ENCODE peak calls at places on chromosome 5, in eight cellular contexts. I is HEK293T; B is CD8-positive, alpha-beta memory T cell; Q is activated naive CD8-positive, alpha-beta T cell treated with anti-CD3 and anti-CD28 coated beads, Interleukin-2, amount 50 U/mL, for 16 hours; P is NCI-H460; K is head of caudate nucleus; Y is ureter; M is cardiac muscle cell. C is an unnamed sample.

GRCh38 chr5:136729901-136730355 is 364.6 kb upstream of the TRPC7 start:
- DNase-seq in I (peak; percentile 42), B (no peak), Q (no peak), P (no peak), K (no peak), Y (no peak), M (no peak), C (no peak)

GRCh38 chr5:177189416-177189815 is 55.8 kb downstream of the NSD1 start:
- DNase-seq in I (no peak), B (no peak), Q (no peak), P (no peak), K (no peak), Y (no peak), M (no peak), C (no peak)

GRCh38 chr5:131221888-131222287 is 42.0 kb upstream of the CDC42SE2 start:
- DNase-seq in I (no peak), B (no peak), Q (no peak), P (no peak), K (no peak), Y (no peak), M (no peak), C (no peak)

GRCh38 chr5:2657151-2657550 is 94.3 kb downstream of the IRX2 start:
- DNase-seq in I (no peak), B (no peak), Q (no peak), P (no peak), K (no peak), Y (no peak), M (no peak), C (no peak)

GRCh38 chr5:68303038-68303738 is 87.6 kb downstream of the PIK3R1 start:
- DNase-seq in I (no peak), B (no peak), Q (no peak), P (no peak), K (no peak), Y (no peak), M (peak; percentile 25), C (no peak)

GRCh38 chr5:178825444-178825843 is 34.3 kb upstream of the ZNF354B start:
- DNase-seq in I (no peak), B (no peak), Q (no peak), P (no peak), K (no peak), Y (no peak), M (no peak), C (no peak)

GRCh38 chr5:139193928-139194327 is 4.2 kb downstream of the SIL1 start:
- DNase-seq in I (peak; percentile 35), B (no peak), Q (no peak), P (no peak), K (no peak), Y (no peak), M (no peak), C (no peak)

GRCh38 chr5:76041863-76042262 is 41.3 kb upstream of the SV2C start:
- DNase-seq in I (peak; percentile 30), B (no peak), Q (no peak), P (no peak), K (no peak), Y (no peak), M (peak; percentile 76), C (no peak)

GRCh38 chr5:69517763-69518212 is 25.2 kb downstream of the OCLN start:
- DNase-seq in I (peak; percentile 21), B (no peak), Q (no peak), P (peak; percentile 80), K (no peak), Y (no peak), M (no peak), C (no peak)

GRCh38 chr5:149426931-149427330 is 47.8 kb upstream of the IL17B start:
- DNase-seq in I (no peak), B (no peak), Q (no peak), P (no peak), K (no peak), Y (no peak), M (no peak), C (no peak)

GRCh38 chr5:151614565-151614964 is 23.4 kb upstream of the FAT2 start:
- DNase-seq in I (no peak), B (no peak), Q (no peak), P (no peak), K (no peak), Y (no peak), M (no peak), C (no peak)

GRCh38 chr5:68368686-68369359 is 153.3 kb downstream of the PIK3R1 start:
- DNase-seq in I (no peak), B (no peak), Q (no peak), P (no peak), K (no peak), Y (no peak), M (no peak), C (no peak)

GRCh38 chr5:151262532-151262931 is 9.5 kb downstream of the GM2A start:
- DNase-seq in I (no peak), B (no peak), Q (no peak), P (no peak), K (no peak), Y (no peak), M (no peak), C (no peak)

GRCh38 chr5:103232393-103232999 is 26.1 kb upstream of the MACIR start:
- DNase-seq in I (peak; percentile 36), B (no peak), Q (no peak), P (peak; percentile 50), K (no peak), Y (no peak), M (peak; percentile 51), C (no peak)

GRCh38 chr5:68225188-68225910 is 9.8 kb downstream of the PIK3R1 start:
- DNase-seq in I (no peak), B (no peak), Q (no peak), P (peak; percentile 56), K (no peak), Y (peak; percentile 79), M (no peak), C (no peak)

GRCh38 chr5:150155258-150156032 is at the start of gene PDGFRB:
- DNase-seq in I (no peak), B (peak; percentile 74), Q (peak; percentile 44), P (no peak), K (peak; percentile 82), Y (peak; percentile 90), M (peak; percentile 58), C (no peak)

GRCh38 chr5:178797101-178797521 is 62.6 kb upstream of the ZNF354B start:
- DNase-seq in I (no peak), B (no peak), Q (no peak), P (no peak), K (peak; percentile 0), Y (no peak), M (no peak), C (no peak)

GRCh38 chr5:174533771-174534221 is 190.6 kb upstream of the MSX2 start:
- DNase-seq in I (no peak), B (no peak), Q (no peak), P (peak; percentile 83), K (no peak), Y (no peak), M (no peak), C (no peak)

GRCh38 chr5:179668404-179668803 is 12.4 kb downstream of the CBY3 start:
- DNase-seq in I (peak; percentile 85), B (peak; percentile 62), Q (no peak), P (peak; percentile 33), K (no peak), Y (no peak), M (peak; percentile 57), C (peak; percentile 16)

GRCh38 chr5:45491368-45491767 is 204.8 kb downstream of the HCN1 start:
- DNase-seq in I (no peak), B (no peak), Q (no peak), P (no peak), K (no peak), Y (no peak), M (no peak), C (no peak)

GRCh38 chr5:74122175-74122574 is 496.2 kb downstream of the ARHGEF28 start:
- DNase-seq in I (no peak), B (no peak), Q (no peak), P (no peak), K (no peak), Y (no peak), M (no peak), C (no peak)

GRCh38 chr5:173327084-173327947 is 898 bp downstream of the STC2 start:
- DNase-seq in I (peak; percentile 39), B (no peak), Q (no peak), P (no peak), K (no peak), Y (no peak), M (peak; percentile 50), C (no peak)

C was measured in central memory CD8-positive, alpha-beta T cell.